ENCODE peak calls at places on chromosomes 1 and 21, in five cellular contexts. B, L, Z, F and V are unnamed samples.

GRCh38 chr1:234246638-234247116 is 126.6 kb upstream of the COA6 start:
- DNase-seq in B (no peak), L (no peak), Z (no peak), F (peak), V (no peak)

GRCh38 chr1:154987326-154987725 is 4.2 kb downstream of the FLAD1 start:
- DNase-seq in B (no peak), L (no peak), Z (no peak), F (no peak), V (no peak)

GRCh38 chr1:53725238-53725689 is 13.7 kb downstream of the GLIS1 start:
- DNase-seq in B (peak), L (no peak), Z (no peak), F (no peak), V (no peak)

GRCh38 chr1:80536464-80536863 is 1264.3 kb upstream of the ADGRL2 start:
- DNase-seq in B (no peak), L (no peak), Z (no peak), F (no peak), V (no peak)

GRCh38 chr1:172380441-172381244 is 39.8 kb upstream of the C1orf105 start:
- DNase-seq in B (peak), L (peak), Z (no peak), F (peak), V (no peak)

GRCh38 chr1:200919386-200919785 is 24.7 kb downstream of the INAVA start:
- DNase-seq in B (no peak), L (no peak), Z (no peak), F (no peak), V (no peak)

GRCh38 chr21:41610042-41610839 is 102.3 kb upstream of the TMPRSS2 start:
- DNase-seq in B (peak), L (no peak), Z (peak), F (peak), V (peak)

GRCh38 chr1:182080955-182081582 is 19.6 kb upstream of the ZNF648 start:
- DNase-seq in B (peak), L (peak), Z (peak), F (peak), V (peak)

GRCh38 chr1:19133360-19133759 is 76.7 kb downstream of the UBR4 start:
- DNase-seq in B (no peak), L (no peak), Z (no peak), F (no peak), V (no peak)

GRCh38 chr21:35041122-35041521 is 8.0 kb downstream of the RUNX1 start:
- DNase-seq in B (no peak), L (no peak), Z (no peak), F (no peak), V (no peak)

GRCh38 chr1:177164380-177165068 is at the start of gene ASTN1:
- DNase-seq in B (no peak), L (no peak), Z (no peak), F (no peak), V (no peak)

GRCh38 chr1:202076050-202076511 is 46.6 kb upstream of the GPR37L1 start:
- DNase-seq in B (no peak), L (no peak), Z (no peak), F (no peak), V (no peak)

GRCh38 chr1:44060830-44061267 is 29.6 kb upstream of the SLC6A9 start:
- DNase-seq in B (no peak), L (no peak), Z (no peak), F (no peak), V (no peak)

GRCh38 chr1:43539726-43540434 is 9.2 kb downstream of the PTPRF start:
- DNase-seq in B (no peak), L (no peak), Z (no peak), F (no peak), V (no peak)

GRCh38 chr1:29094954-29095353 is 28.7 kb downstream of the TMEM200B start:
- DNase-seq in B (no peak), L (no peak), Z (no peak), F (no peak), V (no peak)

GRCh38 chr1:64920936-64921589 is 45.3 kb downstream of the JAK1 start:
- DNase-seq in B (peak), L (no peak), Z (no peak), F (no peak), V (no peak)

GRCh38 chr1:226954337-226954736 is 14.2 kb downstream of the COQ8A start:
- DNase-seq in B (no peak), L (no peak), Z (no peak), F (no peak), V (no peak)

GRCh38 chr1:1264868-1265272 is 8.8 kb downstream of the UBE2J2 start:
- DNase-seq in B (peak), L (no peak), Z (no peak), F (no peak), V (peak)

GRCh38 chr21:42472521-42472920 is 23.5 kb downstream of the RSPH1 start:
- DNase-seq in B (no peak), L (no peak), Z (no peak), F (no peak), V (no peak)

GRCh38 chr1:63407002-63407401 is 39.6 kb downstream of the ALG6 start:
- DNase-seq in B (no peak), L (no peak), Z (no peak), F (no peak), V (no peak)

GRCh38 chr21:36120304-36120902 is 14.5 kb upstream of the CBR3 start:
- DNase-seq in B (no peak), L (no peak), Z (no peak), F (no peak), V (no peak)

GRCh38 chr1:104331763-104332162 is 582.1 kb downstream of the AMY1C start:
- DNase-seq in B (no peak), L (no peak), Z (no peak), F (no peak), V (no peak)

GRCh38 chr1:52423771-52424170 is 19.4 kb downstream of the PRPF38A start:
- DNase-seq in B (no peak), L (peak), Z (no peak), F (no peak), V (no peak)

GRCh38 chr1:15303912-15304311 is 56.9 kb downstream of the FHAD1 start:
- DNase-seq in B (no peak), L (no peak), Z (no peak), F (no peak), V (no peak)

GRCh38 chr1:30033276-30034104 is 689.9 kb downstream of the MATN1 start:
- DNase-seq in B (no peak), L (no peak), Z (no peak), F (no peak), V (no peak)

GRCh38 chr1:174301295-174302077 is 142.2 kb downstream of the RABGAP1L start:
- DNase-seq in B (no peak), L (no peak), Z (no peak), F (no peak), V (no peak)

GRCh38 chr21:42613756-42614155 is 39.7 kb upstream of the PDE9A start:
- DNase-seq in B (no peak), L (no peak), Z (no peak), F (no peak), V (no peak)

GRCh38 chr1:202029171-202029665 is 18.8 kb downstream of the ELF3 start:
- DNase-seq in B (peak), L (no peak), Z (peak), F (no peak), V (peak)

GRCh38 chr1:47578862-47579419 is 141.1 kb downstream of the FOXD2 start:
- DNase-seq in B (no peak), L (no peak), Z (no peak), F (no peak), V (no peak)

GRCh38 chr1:182713939-182714338 is 29.6 kb upstream of the RGS8 start:
- DNase-seq in B (no peak), L (no peak), Z (no peak), F (no peak), V (no peak)

GRCh38 chr1:183869671-183870070 is 64.8 kb downstream of the RGL1 start:
- DNase-seq in B (no peak), L (no peak), Z (no peak), F (no peak), V (no peak)

GRCh38 chr21:31514598-31514997 is 144.9 kb upstream of the SOD1 start:
- DNase-seq in B (peak), L (no peak), Z (no peak), F (no peak), V (no peak)

GRCh38 chr1:231807498-231807897 is 180.9 kb downstream of the DISC1 start:
- DNase-seq in B (no peak), L (no peak), Z (no peak), F (no peak), V (no peak)

GRCh38 chr1:26785611-26786436 is 1.9 kb upstream of the PIGV start:
- DNase-seq in B (peak), L (peak), Z (no peak), F (no peak), V (peak)

DNA sequence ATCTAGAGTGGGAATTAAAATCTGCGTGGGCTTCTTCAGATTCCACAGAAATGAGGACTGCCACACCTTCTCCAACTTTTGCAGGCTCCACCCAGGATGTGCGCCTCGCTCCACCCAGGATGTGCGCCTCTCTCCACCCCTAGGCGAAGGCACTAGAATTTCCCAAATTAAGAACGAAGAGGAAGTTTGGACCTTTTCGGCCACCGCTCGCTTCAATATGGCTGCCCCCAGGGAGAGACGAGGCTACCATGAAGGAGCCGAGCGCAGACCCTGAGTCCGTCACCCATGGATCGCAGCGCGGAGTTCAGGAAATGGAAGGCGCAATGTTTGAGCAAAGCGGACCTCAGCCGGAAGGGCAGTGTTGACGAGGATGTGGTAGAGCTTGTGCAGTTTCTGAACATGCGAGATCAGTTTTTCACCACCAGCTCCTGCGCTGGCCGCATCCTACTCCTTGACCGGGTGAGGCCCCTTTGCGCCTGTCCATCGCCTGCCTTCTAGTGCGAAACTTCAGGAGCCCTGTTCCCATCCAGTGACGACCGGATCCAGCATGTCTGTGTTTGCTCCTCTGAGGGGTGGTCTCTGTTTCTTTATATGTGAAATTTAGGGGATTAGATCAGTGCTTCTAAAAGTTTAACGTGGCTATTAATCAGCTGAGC is at the start of the genes CRYZ and TYW3:
- DNase-seq in B (peak), L (peak), Z (peak), F (peak), V (peak)
- TF ChIP-seq CTCF in B (no peak), L (no peak), Z (no peak), F (no peak), V (no peak)

GRCh38 chr1:85884372-85885035 is 176.3 kb upstream of the ZNHIT6 start:
- DNase-seq in B (peak), L (no peak), Z (no peak), F (no peak), V (peak)
- TF ChIP-seq CTCF in B (peak), L (no peak), Z (peak), F (no peak), V (peak)

GRCh38 chr1:218525451-218526197 is 180.5 kb downstream of the TGFB2 start:
- DNase-seq in B (no peak), L (no peak), Z (no peak), F (no peak), V (no peak)

GRCh38 chr1:218527737-218528136 is 182.6 kb downstream of the TGFB2 start:
- DNase-seq in B (no peak), L (no peak), Z (no peak), F (no peak), V (no peak)

GRCh38 chr1:218524526-218524925 is 179.4 kb downstream of the TGFB2 start:
- DNase-seq in B (no peak), L (no peak), Z (no peak), F (no peak), V (no peak)

GRCh38 chr1:218526198-218526580 is 181.1 kb downstream of the TGFB2 start:
- DNase-seq in B (no peak), L (no peak), Z (no peak), F (no peak), V (no peak)

DNA sequence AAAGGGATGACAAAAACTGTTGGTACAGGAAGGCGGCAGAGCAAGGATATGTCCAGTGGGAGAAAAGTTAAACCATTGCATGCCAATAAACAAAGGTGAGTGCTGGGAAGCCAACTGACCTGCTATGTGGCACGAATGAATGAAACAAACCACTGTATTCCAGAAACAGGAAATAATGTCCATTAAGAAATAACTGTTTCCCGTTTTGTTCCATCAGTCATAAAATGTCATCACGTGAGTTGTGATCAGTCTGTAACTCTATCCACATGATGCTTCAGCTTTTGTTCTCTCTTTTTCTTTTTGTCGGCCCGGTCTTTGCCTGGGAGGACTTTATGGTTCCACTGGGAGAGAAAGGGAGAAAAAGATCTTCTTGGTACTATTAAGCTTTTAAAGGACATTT is 179.8 kb downstream of the TGFB2 start:
- DNase-seq in B (no peak), L (no peak), Z (no peak), F (no peak), V (no peak)
- TF ChIP-seq CTCF in B (no peak), L (no peak), Z (no peak), F (no peak), V (no peak)

GRCh38 chr21:38945536-38946245 is 140.0 kb downstream of the ETS2 start:
- DNase-seq in B (peak), L (no peak), Z (no peak), F (no peak), V (no peak)

GRCh38 chr21:38942617-38943245 is 137.0 kb downstream of the ETS2 start:
- DNase-seq in B (no peak), L (no peak), Z (no peak), F (no peak), V (no peak)

GRCh38 chr21:38948981-38949380 is 143.3 kb downstream of the ETS2 start:
- DNase-seq in B (no peak), L (no peak), Z (no peak), F (no peak), V (no peak)

GRCh38 chr21:38948377-38948776 is 142.6 kb downstream of the ETS2 start:
- DNase-seq in B (no peak), L (no peak), Z (no peak), F (no peak), V (peak)

GRCh38 chr21:38944903-38945302 is 139.2 kb downstream of the ETS2 start:
- DNase-seq in B (no peak), L (no peak), Z (no peak), F (no peak), V (no peak)
- TF ChIP-seq CTCF in B (no peak), L (no peak), Z (no peak), F (no peak), V (no peak)

GRCh38 chr21:38806153-38806941 is 618 bp downstream of the ETS2 start:
- DNase-seq in B (no peak), L (peak), Z (no peak), F (peak), V (no peak)
- TF ChIP-seq CTCF in B (peak), L (no peak), Z (no peak), F (no peak), V (peak)

DNA sequence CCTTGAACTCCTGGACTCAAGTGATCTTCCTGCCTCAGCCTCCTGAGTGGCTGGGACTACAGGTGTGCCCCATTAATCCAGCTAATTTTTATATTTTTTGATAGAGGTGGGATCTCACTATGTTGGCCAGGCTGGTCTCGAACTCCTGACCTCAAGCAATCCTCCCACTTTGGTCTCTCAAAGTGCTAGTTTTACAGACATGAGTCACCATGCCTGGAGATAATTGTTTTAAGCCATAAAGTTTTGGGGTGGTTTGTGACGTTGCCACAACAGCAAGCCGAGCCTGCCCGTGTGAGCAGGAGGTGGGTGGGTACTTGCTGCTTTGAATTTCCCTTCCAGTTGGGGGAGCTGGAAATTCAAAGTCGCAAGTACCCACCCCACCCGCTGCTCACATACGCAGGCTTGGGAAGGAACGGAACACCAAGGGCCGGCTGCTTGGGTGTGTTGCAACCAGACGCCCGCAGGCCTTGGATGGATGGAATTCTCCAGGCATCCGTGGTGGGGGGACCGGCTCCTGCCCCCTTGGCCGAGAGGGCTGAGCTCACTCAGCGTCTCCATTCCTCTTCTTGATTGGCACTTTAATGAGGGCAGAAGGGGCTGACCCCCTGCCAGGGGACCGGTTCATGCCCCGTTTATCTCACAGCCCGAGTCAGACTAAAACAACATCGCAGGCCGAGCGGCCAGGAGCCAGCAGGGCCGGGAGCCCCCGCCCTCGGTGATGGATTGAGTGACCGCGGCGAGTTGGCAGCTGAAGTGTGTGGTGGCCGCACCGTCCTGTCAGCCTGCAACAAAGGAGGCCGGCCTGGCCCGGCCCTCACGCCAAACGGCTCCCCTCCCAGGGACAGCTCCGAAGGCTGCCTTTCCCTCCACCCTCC is 78.1 kb downstream of the DHRS3 start:
- DNase-seq in B (peak), L (no peak), Z (peak), F (no peak), V (peak)
- TF ChIP-seq CTCF in B (no peak), L (no peak), Z (no peak), F (no peak), V (peak)

DNA sequence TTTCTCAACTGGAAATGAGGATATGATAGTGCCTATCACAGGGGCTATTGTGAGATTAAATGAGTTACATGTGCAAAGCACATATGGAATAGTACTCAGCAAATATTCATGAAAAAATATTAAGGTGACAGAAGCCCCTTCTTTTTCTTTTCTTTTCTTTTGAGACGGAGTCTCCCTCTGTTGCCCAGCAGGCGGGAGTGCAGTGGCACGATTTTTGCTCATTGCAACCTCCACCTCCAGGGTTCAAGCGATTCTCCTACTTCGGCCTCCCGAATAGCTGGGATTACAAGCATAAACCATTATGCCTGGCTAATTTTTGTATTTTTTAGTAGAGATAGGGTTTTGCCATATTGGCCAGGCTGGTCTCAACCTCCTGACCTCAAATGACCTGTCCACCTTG is 139.4 kb downstream of the HIVEP3 start:
- DNase-seq in B (no peak), L (no peak), Z (no peak), F (no peak), V (no peak)
- TF ChIP-seq CTCF in B (peak), L (no peak), Z (peak), F (no peak), V (peak)

GRCh38 chr1:119140177-119141019 is at the start of gene WARS2:
- DNase-seq in B (peak), L (peak), Z (peak), F (peak), V (peak)

GRCh38 chr1:119141020-119141424 is 569 bp upstream of the WARS2 start:
- DNase-seq in B (no peak), L (no peak), Z (no peak), F (no peak), V (no peak)

GRCh38 chr1:119141660-119142059 is 1.2 kb upstream of the WARS2 start:
- DNase-seq in B (no peak), L (no peak), Z (no peak), F (no peak), V (no peak)

GRCh38 chr1:119139857-119140176 is 636 bp downstream of the WARS2 start:
- DNase-seq in B (no peak), L (no peak), Z (no peak), F (no peak), V (no peak)

GRCh38 chr1:119139393-119139792 is 1.1 kb downstream of the WARS2 start:
- DNase-seq in B (no peak), L (peak), Z (no peak), F (peak), V (no peak)
- TF ChIP-seq CTCF in B (no peak), L (no peak), Z (no peak), F (no peak), V (no peak)

GRCh38 chr21:33480481-33481103 is 818 bp upstream of the TMEM50B start:
- DNase-seq in B (no peak), L (no peak), Z (no peak), F (no peak), V (no peak)

GRCh38 chr21:33478858-33479678 is 706 bp downstream of the TMEM50B start:
- DNase-seq in B (peak), L (peak), Z (no peak), F (peak), V (peak)

GRCh38 chr21:33481314-33481943 is 1.7 kb upstream of the TMEM50B start:
- DNase-seq in B (no peak), L (no peak), Z (no peak), F (no peak), V (no peak)

GRCh38 chr21:33478182-33478581 is 1.6 kb downstream of the TMEM50B start:
- DNase-seq in B (no peak), L (no peak), Z (no peak), F (no peak), V (no peak)

GRCh38 chr21:33479679-33480480 is at the start of gene TMEM50B:
- DNase-seq in B (peak), L (peak), Z (peak), F (peak), V (peak)
- TF ChIP-seq CTCF in B (peak), L (peak), Z (no peak), F (peak), V (peak)